ENCODE peak calls at places on chromosomes 12 and 14, in ten cellular contexts. T is stimulated activated naive CD8-positive, alpha-beta T cell treated with anti-CD3 and anti-CD28 coated beads, Interleukin-15, Interleukin-2, amounts not matched to agents 100 U/mL and 50 U/mL, for 24 hours; U is nucleus accumbens; P is A549; V is lower lobe of right lung; Y is pancreas; J is HTR-8/SVneo; B is activated gamma-delta T cell; O is Daoy; K is stimulated activated CD4-positive, alpha-beta T cell treated with anti-CD3 and anti-CD28 coated beads, Interleukin-4, amount 100 ng/mL, for 1 hour. C is an unnamed sample.

GRCh38 chr12:863285-863684 is 86.2 kb downstream of the RAD52 start:
- DNase-seq in J (no peak), U (no peak), O (no peak), V (no peak), P (no peak), K (no peak), T (no peak), Y (no peak), B (no peak), C (no peak)

GRCh38 chr14:89924224-89924623 is 30.3 kb downstream of the EFCAB11 start:
- DNase-seq in T (no peak), P (no peak), Y (no peak), K (no peak), O (no peak), B (no peak), U (no peak), V (no peak), J (no peak), C (no peak)

GRCh38 chr14:77064535-77065178 is 33.4 kb upstream of the CIPC start:
- DNase-seq in P (no peak), T (no peak), Y (no peak), U (no peak), B (no peak), J (no peak), V (no peak), O (no peak), K (no peak), C (no peak)

GRCh38 chr14:96461950-96462798 is 40.0 kb upstream of the PAPOLA start:
- DNase-seq in V (no peak), K (no peak), P (no peak), T (no peak), O (no peak), Y (peak; percentile 53), B (no peak), U (no peak), J (no peak), C (no peak)

GRCh38 chr12:15838986-15839385 is 43.2 kb upstream of the STRAP start:
- DNase-seq in K (no peak), T (no peak), J (no peak), B (no peak), V (no peak), Y (no peak), U (no peak), P (no peak), O (no peak), C (no peak)

GRCh38 chr12:59808317-59808910 is 212.6 kb downstream of the SLC16A7 start:
- DNase-seq in T (no peak), K (no peak), V (no peak), P (peak; percentile 2), B (no peak), Y (no peak), J (peak; percentile 20), U (no peak), O (no peak), C (no peak)

GRCh38 chr14:64800000-64800399 is 79.7 kb downstream of the SPTB start:
- DNase-seq in Y (no peak), K (no peak), J (peak; percentile 81), V (peak; percentile 58), B (no peak), P (peak; percentile 53), T (no peak), U (no peak), O (peak; percentile 44), C (no peak)

GRCh38 chr12:116141110-116141832 is 136.2 kb downstream of the MED13L start:
- DNase-seq in J (no peak), B (no peak), Y (no peak), O (no peak), V (no peak), U (no peak), T (no peak), P (no peak), K (no peak), C (no peak)

GRCh38 chr14:32436993-32437392 is 107.9 kb downstream of the AKAP6 start:
- DNase-seq in T (no peak), U (no peak), V (no peak), B (no peak), K (no peak), O (no peak), Y (no peak), J (no peak), P (no peak), C (no peak)

GRCh38 chr12:124399622-124400021 is 104.7 kb downstream of the RFLNA start:
- DNase-seq in Y (no peak), U (no peak), T (peak; percentile 35), O (peak; percentile 51), J (no peak), V (no peak), B (no peak), P (peak; percentile 69), K (peak; percentile 36), C (no peak)

GRCh38 chr12:704516-705242 is 41.4 kb upstream of the NINJ2 start:
- DNase-seq in O (no peak), K (no peak), P (no peak), T (no peak), Y (no peak), U (no peak), V (no peak), B (no peak), J (no peak), C (no peak)

GRCh38 chr12:73418541-73418940 is 1119.1 kb upstream of the ATXN7L3B start:
- DNase-seq in K (no peak), B (no peak), O (no peak), J (no peak), U (no peak), V (no peak), Y (no peak), P (no peak), T (no peak), C (no peak)

GRCh38 chr14:101980700-101981099 is 16.3 kb downstream of the DYNC1H1 start:
- DNase-seq in P (peak; percentile 56), J (peak; percentile 89), O (peak; percentile 96), B (no peak), U (peak; percentile 11), T (no peak), V (no peak), K (no peak), Y (no peak), C (no peak)

GRCh38 chr12:122028601-122029560 is 7.2 kb downstream of the BCL7A start:
- DNase-seq in B (no peak), U (no peak), O (no peak), T (peak; percentile 61), J (no peak), K (no peak), V (no peak), Y (no peak), P (no peak), C (no peak)